ENCODE peak calls at places on chromosomes 1 and 21, in eight cellular contexts. One of them, this sample, is unnamed.

GRCh38 chr1:209866201-209866600 is 38.4 kb downstream of the UTP25 start:
- DNase-seq in fibroblast of lung: no peak
- DNase-seq in foreskin fibroblast: no peak
- DNase-seq in neural crest cell: no peak
- DNase-seq in stimulated activated CD8-positive, alpha-beta memory T cell treated with anti-CD3 and anti-CD28 coated beads, Interleukin-7, amount 100 ng/mL, for 24 hours: no peak
- DNase-seq in activated CD8-positive, alpha-beta T cell treated with anti-CD3 and anti-CD28 coated beads for 36 hours: no peak
- DNase-seq in mesendoderm: no peak
- DNase-seq in MCF 10A: no peak
- DNase-seq in this sample: no peak

GRCh38 chr21:46420241-46421190 is 38.2 kb upstream of the DIP2A start:
- DNase-seq in fibroblast of lung: no peak
- DNase-seq in foreskin fibroblast: no peak
- DNase-seq in neural crest cell: no peak
- DNase-seq in stimulated activated CD8-positive, alpha-beta memory T cell treated with anti-CD3 and anti-CD28 coated beads, Interleukin-7, amount 100 ng/mL, for 24 hours: no peak
- DNase-seq in activated CD8-positive, alpha-beta T cell treated with anti-CD3 and anti-CD28 coated beads for 36 hours: no peak
- DNase-seq in mesendoderm: no peak
- DNase-seq in MCF 10A: no peak
- DNase-seq in this sample: no peak

GRCh38 chr1:223269006-223269405 is 95.0 kb downstream of the SUSD4 start:
- DNase-seq in fibroblast of lung: no peak
- DNase-seq in foreskin fibroblast: no peak
- DNase-seq in neural crest cell: no peak
- DNase-seq in stimulated activated CD8-positive, alpha-beta memory T cell treated with anti-CD3 and anti-CD28 coated beads, Interleukin-7, amount 100 ng/mL, for 24 hours: no peak
- DNase-seq in activated CD8-positive, alpha-beta T cell treated with anti-CD3 and anti-CD28 coated beads for 36 hours: no peak
- DNase-seq in mesendoderm: peak; percentile 27
- DNase-seq in MCF 10A: no peak
- DNase-seq in this sample: no peak

GRCh38 chr21:41707231-41707988 is 59.4 kb downstream of the RIPK4 start:
- DNase-seq in fibroblast of lung: no peak
- DNase-seq in foreskin fibroblast: no peak
- DNase-seq in neural crest cell: no peak
- DNase-seq in stimulated activated CD8-positive, alpha-beta memory T cell treated with anti-CD3 and anti-CD28 coated beads, Interleukin-7, amount 100 ng/mL, for 24 hours: no peak
- DNase-seq in activated CD8-positive, alpha-beta T cell treated with anti-CD3 and anti-CD28 coated beads for 36 hours: no peak
- DNase-seq in mesendoderm: peak; percentile 28
- DNase-seq in MCF 10A: peak; percentile 79
- DNase-seq in this sample: no peak

GRCh38 chr1:224768971-224769370 is 152.9 kb downstream of the CNIH3 start:
- DNase-seq in fibroblast of lung: no peak
- DNase-seq in foreskin fibroblast: no peak
- DNase-seq in neural crest cell: no peak
- DNase-seq in stimulated activated CD8-positive, alpha-beta memory T cell treated with anti-CD3 and anti-CD28 coated beads, Interleukin-7, amount 100 ng/mL, for 24 hours: no peak
- DNase-seq in activated CD8-positive, alpha-beta T cell treated with anti-CD3 and anti-CD28 coated beads for 36 hours: no peak
- DNase-seq in mesendoderm: no peak
- DNase-seq in MCF 10A: no peak
- DNase-seq in this sample: no peak

GRCh38 chr1:167744901-167745300 is 23.1 kb downstream of the MPZL1 start:
- DNase-seq in fibroblast of lung: no peak
- DNase-seq in foreskin fibroblast: no peak
- DNase-seq in neural crest cell: no peak
- DNase-seq in stimulated activated CD8-positive, alpha-beta memory T cell treated with anti-CD3 and anti-CD28 coated beads, Interleukin-7, amount 100 ng/mL, for 24 hours: no peak
- DNase-seq in activated CD8-positive, alpha-beta T cell treated with anti-CD3 and anti-CD28 coated beads for 36 hours: no peak
- DNase-seq in mesendoderm: no peak
- DNase-seq in MCF 10A: peak; percentile 27
- DNase-seq in this sample: no peak

GRCh38 chr1:216830836-216831235 is 107.6 kb upstream of the ESRRG start:
- DNase-seq in fibroblast of lung: no peak
- DNase-seq in foreskin fibroblast: no peak
- DNase-seq in neural crest cell: no peak
- DNase-seq in stimulated activated CD8-positive, alpha-beta memory T cell treated with anti-CD3 and anti-CD28 coated beads, Interleukin-7, amount 100 ng/mL, for 24 hours: no peak
- DNase-seq in activated CD8-positive, alpha-beta T cell treated with anti-CD3 and anti-CD28 coated beads for 36 hours: no peak
- DNase-seq in mesendoderm: no peak
- DNase-seq in MCF 10A: no peak
- DNase-seq in this sample: no peak

GRCh38 chr1:154837679-154838171 is 32.4 kb downstream of the KCNN3 start:
- DNase-seq in fibroblast of lung: no peak
- DNase-seq in foreskin fibroblast: no peak
- DNase-seq in neural crest cell: no peak
- DNase-seq in stimulated activated CD8-positive, alpha-beta memory T cell treated with anti-CD3 and anti-CD28 coated beads, Interleukin-7, amount 100 ng/mL, for 24 hours: no peak
- DNase-seq in activated CD8-positive, alpha-beta T cell treated with anti-CD3 and anti-CD28 coated beads for 36 hours: no peak
- DNase-seq in mesendoderm: no peak
- DNase-seq in MCF 10A: no peak
- DNase-seq in this sample: peak; percentile 52

GRCh38 chr1:7993593-7994479 is 32.3 kb downstream of the ERRFI1 start:
- DNase-seq in fibroblast of lung: peak; percentile 79
- DNase-seq in foreskin fibroblast: peak; percentile 59
- DNase-seq in neural crest cell: no peak
- DNase-seq in stimulated activated CD8-positive, alpha-beta memory T cell treated with anti-CD3 and anti-CD28 coated beads, Interleukin-7, amount 100 ng/mL, for 24 hours: no peak
- DNase-seq in activated CD8-positive, alpha-beta T cell treated with anti-CD3 and anti-CD28 coated beads for 36 hours: no peak
- DNase-seq in mesendoderm: no peak
- DNase-seq in MCF 10A: no peak
- DNase-seq in this sample: peak; percentile 35

GRCh38 chr1:166484871-166485270 is 318.1 kb upstream of the FAM78B start:
- DNase-seq in fibroblast of lung: no peak
- DNase-seq in foreskin fibroblast: no peak
- DNase-seq in neural crest cell: no peak
- DNase-seq in stimulated activated CD8-positive, alpha-beta memory T cell treated with anti-CD3 and anti-CD28 coated beads, Interleukin-7, amount 100 ng/mL, for 24 hours: no peak
- DNase-seq in activated CD8-positive, alpha-beta T cell treated with anti-CD3 and anti-CD28 coated beads for 36 hours: no peak
- DNase-seq in mesendoderm: no peak
- DNase-seq in MCF 10A: no peak
- DNase-seq in this sample: no peak

GRCh38 chr1:187956975-187957374 is 1128.2 kb downstream of the PLA2G4A start:
- DNase-seq in fibroblast of lung: peak; percentile 18
- DNase-seq in foreskin fibroblast: no peak
- DNase-seq in neural crest cell: no peak
- DNase-seq in stimulated activated CD8-positive, alpha-beta memory T cell treated with anti-CD3 and anti-CD28 coated beads, Interleukin-7, amount 100 ng/mL, for 24 hours: no peak
- DNase-seq in activated CD8-positive, alpha-beta T cell treated with anti-CD3 and anti-CD28 coated beads for 36 hours: no peak
- DNase-seq in mesendoderm: no peak
- DNase-seq in MCF 10A: no peak
- DNase-seq in this sample: no peak

GRCh38 chr1:174152424-174152823 is 6.9 kb upstream of the RABGAP1L start:
- DNase-seq in fibroblast of lung: no peak
- DNase-seq in foreskin fibroblast: no peak
- DNase-seq in neural crest cell: no peak
- DNase-seq in stimulated activated CD8-positive, alpha-beta memory T cell treated with anti-CD3 and anti-CD28 coated beads, Interleukin-7, amount 100 ng/mL, for 24 hours: no peak
- DNase-seq in activated CD8-positive, alpha-beta T cell treated with anti-CD3 and anti-CD28 coated beads for 36 hours: no peak
- DNase-seq in mesendoderm: no peak
- DNase-seq in MCF 10A: no peak
- DNase-seq in this sample: no peak

GRCh38 chr1:11526071-11526895 is 47.3 kb downstream of the DISP3 start:
- DNase-seq in fibroblast of lung: no peak
- DNase-seq in foreskin fibroblast: no peak
- DNase-seq in neural crest cell: no peak
- DNase-seq in stimulated activated CD8-positive, alpha-beta memory T cell treated with anti-CD3 and anti-CD28 coated beads, Interleukin-7, amount 100 ng/mL, for 24 hours: no peak
- DNase-seq in activated CD8-positive, alpha-beta T cell treated with anti-CD3 and anti-CD28 coated beads for 36 hours: no peak
- DNase-seq in mesendoderm: no peak
- DNase-seq in MCF 10A: no peak
- DNase-seq in this sample: no peak

GRCh38 chr1:226751687-226752086 is 12.6 kb upstream of the ITPKB start:
- DNase-seq in fibroblast of lung: no peak
- DNase-seq in foreskin fibroblast: no peak
- DNase-seq in neural crest cell: no peak
- DNase-seq in stimulated activated CD8-positive, alpha-beta memory T cell treated with anti-CD3 and anti-CD28 coated beads, Interleukin-7, amount 100 ng/mL, for 24 hours: no peak
- DNase-seq in activated CD8-positive, alpha-beta T cell treated with anti-CD3 and anti-CD28 coated beads for 36 hours: no peak
- DNase-seq in mesendoderm: no peak
- DNase-seq in MCF 10A: no peak
- DNase-seq in this sample: no peak

GRCh38 chr1:29259802-29260441 is 23.6 kb downstream of the PTPRU start:
- DNase-seq in fibroblast of lung: peak; percentile 39
- DNase-seq in foreskin fibroblast: peak; percentile 32
- DNase-seq in neural crest cell: peak; percentile 30
- DNase-seq in stimulated activated CD8-positive, alpha-beta memory T cell treated with anti-CD3 and anti-CD28 coated beads, Interleukin-7, amount 100 ng/mL, for 24 hours: no peak
- DNase-seq in activated CD8-positive, alpha-beta T cell treated with anti-CD3 and anti-CD28 coated beads for 36 hours: peak; percentile 37
- DNase-seq in mesendoderm: peak; percentile 82
- DNase-seq in MCF 10A: no peak
- DNase-seq in this sample: peak; percentile 78

GRCh38 chr1:94068831-94069648 is 51.9 kb downstream of the ABCA4 start:
- DNase-seq in fibroblast of lung: peak; percentile 71
- DNase-seq in foreskin fibroblast: peak; percentile 32
- DNase-seq in neural crest cell: no peak
- DNase-seq in stimulated activated CD8-positive, alpha-beta memory T cell treated with anti-CD3 and anti-CD28 coated beads, Interleukin-7, amount 100 ng/mL, for 24 hours: no peak
- DNase-seq in activated CD8-positive, alpha-beta T cell treated with anti-CD3 and anti-CD28 coated beads for 36 hours: no peak
- DNase-seq in mesendoderm: peak; percentile 62
- DNase-seq in MCF 10A: no peak
- DNase-seq in this sample: no peak

GRCh38 chr1:6448749-6449631 is 17.0 kb downstream of the TNFRSF25 start:
- DNase-seq in fibroblast of lung: no peak
- DNase-seq in foreskin fibroblast: no peak
- DNase-seq in neural crest cell: peak; percentile 51
- DNase-seq in stimulated activated CD8-positive, alpha-beta memory T cell treated with anti-CD3 and anti-CD28 coated beads, Interleukin-7, amount 100 ng/mL, for 24 hours: no peak
- DNase-seq in activated CD8-positive, alpha-beta T cell treated with anti-CD3 and anti-CD28 coated beads for 36 hours: peak; percentile 45
- DNase-seq in mesendoderm: peak; percentile 73
- DNase-seq in MCF 10A: peak; percentile 24
- DNase-seq in this sample: no peak

GRCh38 chr1:93988634-93989350 is 79.6 kb upstream of the GCLM start:
- DNase-seq in fibroblast of lung: peak; percentile 65
- DNase-seq in foreskin fibroblast: no peak
- DNase-seq in neural crest cell: no peak
- DNase-seq in stimulated activated CD8-positive, alpha-beta memory T cell treated with anti-CD3 and anti-CD28 coated beads, Interleukin-7, amount 100 ng/mL, for 24 hours: no peak
- DNase-seq in activated CD8-positive, alpha-beta T cell treated with anti-CD3 and anti-CD28 coated beads for 36 hours: no peak
- DNase-seq in mesendoderm: no peak
- DNase-seq in MCF 10A: peak; percentile 87
- DNase-seq in this sample: no peak

GRCh38 chr1:7292714-7293419 is 478.2 kb upstream of the VAMP3 start:
- DNase-seq in fibroblast of lung: no peak
- DNase-seq in foreskin fibroblast: no peak
- DNase-seq in neural crest cell: no peak
- DNase-seq in stimulated activated CD8-positive, alpha-beta memory T cell treated with anti-CD3 and anti-CD28 coated beads, Interleukin-7, amount 100 ng/mL, for 24 hours: no peak
- DNase-seq in activated CD8-positive, alpha-beta T cell treated with anti-CD3 and anti-CD28 coated beads for 36 hours: no peak
- DNase-seq in mesendoderm: no peak
- DNase-seq in MCF 10A: no peak
- DNase-seq in this sample: no peak

GRCh38 chr1:23436520-23437354 is 12.2 kb upstream of the TCEA3 start:
- DNase-seq in fibroblast of lung: no peak
- DNase-seq in foreskin fibroblast: no peak
- DNase-seq in neural crest cell: no peak
- DNase-seq in stimulated activated CD8-positive, alpha-beta memory T cell treated with anti-CD3 and anti-CD28 coated beads, Interleukin-7, amount 100 ng/mL, for 24 hours: no peak
- DNase-seq in activated CD8-positive, alpha-beta T cell treated with anti-CD3 and anti-CD28 coated beads for 36 hours: peak; percentile 60
- DNase-seq in mesendoderm: peak; percentile 91
- DNase-seq in MCF 10A: no peak
- DNase-seq in this sample: no peak

GRCh38 chr1:78743626-78744025 is 94.0 kb downstream of the IFI44 start:
- DNase-seq in fibroblast of lung: peak; percentile 40
- DNase-seq in foreskin fibroblast: peak; percentile 46
- DNase-seq in neural crest cell: no peak
- DNase-seq in stimulated activated CD8-positive, alpha-beta memory T cell treated with anti-CD3 and anti-CD28 coated beads, Interleukin-7, amount 100 ng/mL, for 24 hours: no peak
- DNase-seq in activated CD8-positive, alpha-beta T cell treated with anti-CD3 and anti-CD28 coated beads for 36 hours: no peak
- DNase-seq in mesendoderm: peak; percentile 2
- DNase-seq in MCF 10A: peak; percentile 15
- DNase-seq in this sample: no peak

GRCh38 chr1:235067396-235068154 is 61.1 kb downstream of the TOMM20 start:
- DNase-seq in fibroblast of lung: peak; percentile 98
- DNase-seq in foreskin fibroblast: peak; percentile 97
- DNase-seq in neural crest cell: no peak
- DNase-seq in stimulated activated CD8-positive, alpha-beta memory T cell treated with anti-CD3 and anti-CD28 coated beads, Interleukin-7, amount 100 ng/mL, for 24 hours: no peak
- DNase-seq in activated CD8-positive, alpha-beta T cell treated with anti-CD3 and anti-CD28 coated beads for 36 hours: peak; percentile 46
- DNase-seq in mesendoderm: peak; percentile 76
- DNase-seq in MCF 10A: peak; percentile 100
- DNase-seq in this sample: no peak